ENCODE peak calls at places on chromosomes 16 and 17, in four cellular contexts. O is thoracic aorta, J is HCT116, K is ovary. I is an unnamed sample. For H3K27me3, the result is how much of the 10 kb centered on the place peaks cover.

GRCh38 chr16:80198265-80198994 is 342.4 kb upstream of the DYNLRB2 start:
- DNase-seq in O (no peak), J (no peak), K (no peak), I (no peak)

GRCh38 chr16:14302031-14302398 is 230.9 kb downstream of the MRTFB start:
- DNase-seq in O (no peak), J (no peak), K (peak), I (no peak)

GRCh38 chr17:45293413-45294211 is 23.2 kb downstream of the MAP3K14 start:
- DNase-seq in O (peak), J (peak), K (peak), I (no peak)

GRCh38 chr17:1931759-1932579 is 93.2 kb downstream of the RTN4RL1 start:
- DNase-seq in O (no peak), J (no peak), K (peak), I (peak)

GRCh38 chr16:66740010-66740409 is 11.4 kb downstream of the DYNC1LI2 start:
- DNase-seq in O (no peak), J (no peak), K (no peak), I (no peak)

GRCh38 chr16:73190688-73191087 is 142.8 kb upstream of the ZFHX3 start:
- DNase-seq in O (no peak), J (no peak), K (no peak), I (no peak)

GRCh38 chr17:51251010-51251409 is 8.8 kb downstream of the MBTD1 start:
- DNase-seq in O (no peak), J (no peak), K (no peak), I (no peak)

GRCh38 chr16:65842067-65842466 is 524.4 kb upstream of the CDH5 start:
- DNase-seq in O (no peak), J (no peak), K (no peak), I (no peak)

GRCh38 chr17:38908676-38909181 is 16.7 kb upstream of the LASP1NB start:
- DNase-seq in O (no peak), J (no peak), K (peak), I (no peak)

GRCh38 chr17:74612046-74612445 is 11.5 kb downstream of the CD300E start:
- DNase-seq in O (no peak), J (no peak), K (no peak), I (no peak)

GRCh38 chr17:40451420-40451819 is 8.2 kb downstream of the IGFBP4 start:
- DNase-seq in O (peak), J (no peak), K (peak), I (no peak)
- H3K27ac ChIP-seq in O (peak), J (no peak), K (peak), I (no peak)

GRCh38 chr17:7237761-7238417 is 1.4 kb downstream of the PHF23 start:
- DNase-seq in O (no peak), J (no peak), K (peak), I (no peak)

GRCh38 chr17:7238418-7239090 is 703 bp downstream of the PHF23 start:
- DNase-seq in O (no peak), J (no peak), K (peak), I (no peak)

GRCh38 chr17:7235693-7236665 is 1.7 kb upstream of the DVL2 start:
- DNase-seq in O (no peak), J (no peak), K (no peak), I (no peak)

GRCh38 chr17:7237266-7237760 is 1.9 kb downstream of the PHF23 start:
- DNase-seq in O (no peak), J (no peak), K (no peak), I (no peak)

GRCh38 chr17:7236808-7237207 is 2.4 kb downstream of the PHF23 start:
- DNase-seq in O (no peak), J (no peak), K (no peak), I (no peak)
- H3K4me3 ChIP-seq in O (no peak), J (peak), K (no peak), I (no peak)

GRCh38 chr16:49605536-49606241 is 232.1 kb downstream of the C16orf78 start:
- DNase-seq in O (no peak), J (no peak), K (no peak), I (no peak)

GRCh38 chr16:49602201-49603041 is 228.8 kb downstream of the C16orf78 start:
- DNase-seq in O (no peak), J (no peak), K (no peak), I (no peak)

GRCh38 chr16:49604602-49605001 is 231.0 kb downstream of the C16orf78 start:
- DNase-seq in O (no peak), J (no peak), K (no peak), I (no peak)

GRCh38 chr16:49601541-49601940 is 227.9 kb downstream of the C16orf78 start:
- DNase-seq in O (no peak), J (no peak), K (no peak), I (no peak)

DNA sequence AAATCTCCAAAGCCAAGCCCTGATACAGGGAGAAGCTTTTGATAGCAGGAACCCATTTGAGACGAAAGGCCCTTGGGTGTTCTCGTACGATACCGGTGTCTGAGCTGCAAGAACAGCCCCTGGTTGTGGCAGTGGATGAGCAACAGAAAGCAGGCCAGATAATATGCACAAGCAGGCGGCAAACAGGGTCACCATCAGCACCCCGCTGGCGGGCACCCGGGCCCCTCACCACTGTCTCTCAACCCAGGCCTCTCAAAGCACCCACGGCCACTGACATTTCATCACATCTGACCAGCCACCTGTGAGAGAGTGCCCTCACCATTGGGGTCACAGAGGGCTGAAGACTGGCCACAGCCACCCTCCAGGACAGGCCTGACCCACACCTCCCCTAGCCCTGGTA is 230.4 kb downstream of the C16orf78 start:
- DNase-seq in O (no peak), J (no peak), K (no peak), I (no peak)
- H3K27me3 ChIP-seq in O (under half), J (under half), K (under half), I (under half)

GRCh38 chr17:40791808-40792436 is 7.8 kb downstream of the KRT28 start:
- DNase-seq in O (no peak), J (peak), K (no peak), I (no peak)

GRCh38 chr17:40793800-40794199 is 6.0 kb downstream of the KRT28 start:
- DNase-seq in O (no peak), J (no peak), K (no peak), I (no peak)

GRCh38 chr17:40796846-40797245 is 2.9 kb downstream of the KRT28 start:
- DNase-seq in O (no peak), J (no peak), K (no peak), I (no peak)

GRCh38 chr17:40794466-40794865 is 5.3 kb downstream of the KRT28 start:
- DNase-seq in O (no peak), J (no peak), K (no peak), I (no peak)

GRCh38 chr17:40795019-40795667 is 4.6 kb downstream of the KRT28 start:
- DNase-seq in O (no peak), J (no peak), K (no peak), I (no peak)
- H3K27ac ChIP-seq in O (no peak), J (no peak), K (no peak), I (no peak)

GRCh38 chr17:41523225-41523593 is 4.5 kb upstream of the KRT15 start:
- DNase-seq in O (no peak), J (no peak), K (no peak), I (no peak)
- H3K4me3 ChIP-seq in O (no peak), J (peak), K (no peak), I (no peak)

DNA sequence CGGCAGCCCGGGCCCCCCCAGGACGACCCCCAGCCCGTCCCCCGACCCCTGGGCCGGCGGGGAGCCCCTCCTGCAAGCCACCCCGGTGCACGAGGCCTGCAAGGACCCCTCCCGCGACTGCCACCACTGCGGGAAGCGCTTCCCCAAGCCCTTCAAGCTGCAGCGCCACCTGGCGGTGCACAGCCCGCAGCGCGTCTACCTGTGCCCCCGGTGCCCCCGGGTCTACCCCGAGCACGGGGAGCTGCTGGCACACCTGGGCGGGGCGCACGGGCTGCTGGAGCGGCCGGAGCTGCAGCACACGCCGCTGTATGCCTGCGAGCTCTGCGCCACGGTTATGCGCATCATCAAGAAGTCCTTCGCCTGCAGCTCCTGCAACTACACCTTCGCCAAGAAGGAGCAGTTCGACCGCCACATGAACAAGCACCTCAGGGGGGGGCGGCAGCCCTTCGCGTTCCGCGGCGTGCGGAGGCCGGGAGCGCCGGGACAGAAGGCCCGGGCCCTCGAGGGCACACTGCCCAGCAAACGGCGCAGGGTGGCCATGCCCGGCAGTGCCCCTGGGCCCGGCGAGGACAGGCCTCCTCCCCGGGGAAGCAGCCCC is 15.6 kb upstream of the ZFPM1 start:
- DNase-seq in O (no peak), J (peak), K (peak), I (peak)
- H3K27me3 ChIP-seq in O (under half), J (under half), K (under half), I (under half)

I was measured in iPS DF 6.9.